ENCODE peak calls at places on chromosomes 16 and 17, in six cellular contexts. A is CD8-positive, alpha-beta memory T cell; J is MG63; Y is osteocyte; Z is left cardiac atrium; P is NCI-H345. N is an unnamed sample.
A peak's percentile ranks its signal among the peaks of the same experiment; 100 is the strongest.

GRCh38 chr17:48854774-48855476 is 24.1 kb downstream of the CALCOCO2 start:
- DNase-seq in A (no peak), J (no peak), Y (no peak), Z (no peak), P (no peak), N (no peak)

GRCh38 chr17:80913928-80914821 is 77.5 kb upstream of the CHMP6 start:
- DNase-seq in A (no peak), J (no peak), Y (no peak), Z (no peak), P (no peak), N (no peak)

GRCh38 chr17:13544292-13544691 is 57.4 kb downstream of the HS3ST3A1 start:
- DNase-seq in A (no peak), J (peak; percentile 86), Y (no peak), Z (peak; percentile 36), P (no peak), N (no peak)

GRCh38 chr17:78000351-78000750 is 41.8 kb downstream of the TNRC6C start:
- DNase-seq in A (no peak), J (no peak), Y (no peak), Z (no peak), P (no peak), N (no peak)

GRCh38 chr16:48911700-48912099 is 301.7 kb upstream of the N4BP1 start:
- DNase-seq in A (no peak), J (no peak), Y (no peak), Z (no peak), P (no peak), N (no peak)

GRCh38 chr16:76959166-76959565 is 231.8 kb upstream of the MON1B start:
- DNase-seq in A (no peak), J (no peak), Y (no peak), Z (no peak), P (no peak), N (no peak)

GRCh38 chr16:88073201-88073721 is 122.0 kb downstream of the BANP start:
- DNase-seq in A (no peak), J (no peak), Y (no peak), Z (no peak), P (no peak), N (peak; percentile 65)

GRCh38 chr16:11424118-11424460 is 78.8 kb downstream of the RMI2 start:
- DNase-seq in A (no peak), J (no peak), Y (no peak), Z (no peak), P (no peak), N (no peak)

GRCh38 chr16:79962962-79963361 is 362.4 kb upstream of the MAF start:
- DNase-seq in A (no peak), J (no peak), Y (no peak), Z (no peak), P (no peak), N (no peak)

GRCh38 chr17:21201302-21201602 is 12.7 kb downstream of the TMEM11 start:
- DNase-seq in A (no peak), J (no peak), Y (no peak), Z (no peak), P (no peak), N (no peak)

GRCh38 chr17:50423553-50424159 is 2.4 kb upstream of the ACSF2 start:
- DNase-seq in A (no peak), J (peak; percentile 94), Y (no peak), Z (peak; percentile 45), P (no peak), N (peak; percentile 73)

GRCh38 chr17:57422574-57423164 is 166.3 kb downstream of the MSI2 start:
- DNase-seq in A (no peak), J (peak; percentile 53), Y (no peak), Z (no peak), P (no peak), N (no peak)

GRCh38 chr17:56601613-56602012 is 8.1 kb downstream of the NOG start:
- DNase-seq in A (no peak), J (no peak), Y (no peak), Z (no peak), P (no peak), N (no peak)

GRCh38 chr17:81044764-81045589 is 10.0 kb downstream of the BAIAP2 start:
- DNase-seq in A (no peak), J (no peak), Y (peak; percentile 90), Z (peak; percentile 94), P (peak; percentile 47), N (peak; percentile 87)

GRCh38 chr16:162271-162991 is 3.3 kb upstream of the HBM start:
- DNase-seq in A (no peak), J (no peak), Y (no peak), Z (no peak), P (no peak), N (no peak)

GRCh38 chr16:21001262-21001661 is 100.7 kb downstream of the LYRM1 start:
- DNase-seq in A (no peak), J (peak; percentile 6), Y (no peak), Z (peak; percentile 23), P (no peak), N (no peak)

GRCh38 chr17:63626551-63627228 is 4.5 kb downstream of the MAP3K3 start:
- DNase-seq in A (no peak), J (no peak), Y (peak; percentile 13), Z (no peak), P (no peak), N (no peak)